ENCODE peak calls at places on chromosomes 3 and 15, in six cellular contexts. D, I, H, M, E and T are unnamed samples.
A peak's percentile ranks its signal among the peaks of the same experiment; 100 is the strongest.

GRCh38 chr15:85825719-85826118 is 31.0 kb upstream of the KLHL25 start:
- DNase-seq in H (no peak), E (no peak), M (no peak), I (peak; percentile 41), D (no peak), T (no peak)

GRCh38 chr3:52782412-52783210 is 5.2 kb downstream of the ITIH1 start:
- DNase-seq in H (no peak), I (no peak), E (no peak), M (no peak), D (no peak), T (no peak)

GRCh38 chr3:188486126-188486525 is 332.2 kb downstream of the LPP start:
- DNase-seq in E (no peak), H (no peak), M (no peak), I (no peak), D (no peak), T (no peak)

GRCh38 chr3:148077318-148077923 is 620.3 kb upstream of the AGTR1 start:
- DNase-seq in I (no peak), M (peak; percentile 48), H (peak; percentile 6), D (no peak), E (no peak), T (no peak)

GRCh38 chr15:43886558-43886957 is 59.8 kb downstream of the WDR76 start:
- DNase-seq in H (no peak), E (peak; percentile 9), D (no peak), I (no peak), M (no peak), T (no peak)

GRCh38 chr3:195823286-195823685 is 11.6 kb upstream of the MUC4 start:
- DNase-seq in D (no peak), M (no peak), H (no peak), E (no peak), I (no peak), T (no peak)

GRCh38 chr15:40258544-40258943 is 19.7 kb downstream of the PAK6 start:
- DNase-seq in H (no peak), D (no peak), I (no peak), E (no peak), M (no peak), T (no peak)

GRCh38 chr3:40649346-40649745 is 124.6 kb downstream of the ZNF621 start:
- DNase-seq in I (no peak), M (no peak), D (no peak), H (no peak), E (no peak), T (no peak)

GRCh38 chr3:29345923-29346322 is 65.1 kb downstream of the RBMS3 start:
- DNase-seq in M (no peak), E (no peak), D (no peak), H (no peak), I (no peak), T (no peak)

GRCh38 chr15:83278191-83278590 is 6.3 kb downstream of the BNC1 start:
- DNase-seq in H (no peak), E (no peak), I (no peak), D (no peak), M (no peak), T (no peak)

GRCh38 chr15:65903296-65904073 is 34.2 kb downstream of the RAB11A start:
- DNase-seq in D (no peak), H (peak; percentile 12), E (no peak), I (no peak), M (no peak), T (no peak)

GRCh38 chr15:93942140-93942808 is 289.1 kb upstream of the MCTP2 start:
- DNase-seq in E (no peak), M (no peak), I (no peak), H (no peak), D (no peak), T (no peak)

GRCh38 chr3:146019508-146019907 is 141.5 kb downstream of the PLOD2 start:
- DNase-seq in H (no peak), D (no peak), M (no peak), E (no peak), I (no peak), T (no peak)

GRCh38 chr15:25691544-25692430 is 171.3 kb downstream of the ATP10A start:
- DNase-seq in M (no peak), I (no peak), E (no peak), H (no peak), D (no peak), T (peak; percentile 0)

GRCh38 chr3:14335774-14336413 is 66.5 kb upstream of the SLC6A6 start:
- DNase-seq in M (no peak), I (no peak), E (no peak), H (no peak), D (no peak), T (no peak)

GRCh38 chr3:43159496-43160255 is 53.8 kb upstream of the POMGNT2 start:
- DNase-seq in H (no peak), M (no peak), I (no peak), D (no peak), E (no peak), T (no peak)

GRCh38 chr3:127062926-127063325 is 80.0 kb downstream of the PLXNA1 start:
- DNase-seq in D (no peak), I (no peak), H (no peak), M (no peak), E (no peak), T (peak; percentile 34)

GRCh38 chr3:31906182-31906581 is 74.9 kb downstream of the OSBPL10 start:
- DNase-seq in E (no peak), I (no peak), D (no peak), H (no peak), M (peak; percentile 50), T (no peak)

GRCh38 chr15:83850015-83850414 is 196.1 kb downstream of the ADAMTSL3 start:
- DNase-seq in D (no peak), E (no peak), H (no peak), M (no peak), I (no peak), T (no peak)

GRCh38 chr15:100167884-100168375 is 173.8 kb downstream of the ADAMTS17 start:
- DNase-seq in H (no peak), M (no peak), E (no peak), I (no peak), D (no peak), T (no peak)

GRCh38 chr3:77489216-77489615 is 449.3 kb downstream of the ROBO2 start:
- DNase-seq in D (no peak), I (no peak), M (no peak), H (no peak), E (no peak), T (no peak)

GRCh38 chr3:37124431-37124830 is 50.0 kb downstream of the LRRFIP2 start:
- DNase-seq in D (no peak), E (no peak), M (no peak), I (no peak), H (no peak), T (no peak)

DNA sequence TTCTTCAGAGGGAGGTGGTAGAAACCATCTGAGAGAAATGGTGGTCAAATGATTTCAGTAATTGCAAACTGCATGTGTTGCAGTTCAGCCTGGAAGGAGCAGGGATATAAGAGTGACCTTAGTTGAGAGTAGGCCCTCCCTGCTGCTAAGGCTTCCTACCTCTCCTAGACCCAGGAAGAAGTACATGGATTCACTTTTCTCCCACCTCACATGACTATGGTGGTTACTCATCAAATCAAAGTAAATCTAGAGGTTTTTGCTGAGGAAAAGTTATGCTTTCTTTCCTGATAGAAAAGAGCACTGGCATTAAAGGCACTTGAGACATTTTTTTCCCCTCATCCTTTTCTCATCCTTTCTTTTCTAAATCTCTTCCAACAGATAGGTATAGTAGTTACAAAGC is 43.2 kb upstream of the LEKR1 start:
- DNase-seq in D (no peak), M (peak; percentile 10), E (no peak), H (no peak), I (no peak), T (no peak)
- H3K4me1 ChIP-seq in D (peaks cover 45% of the 10 kb centered on the region), M (peaks cover 37% of the 10 kb centered on the region), E (no peaks in the 10 kb centered on the region), H (no peaks in the 10 kb centered on the region), I (no peaks in the 10 kb centered on the region), T (no peaks in the 10 kb centered on the region)

GRCh38 chr15:22980189-22981136 is at the start of gene CYFIP1:
- DNase-seq in D (no peak), H (peak; percentile 68), I (peak; percentile 73), E (peak; percentile 86), M (peak; percentile 83), T (peak; percentile 91)
- TF ChIP-seq POLR2A in D (no peak), H (peak; percentile 59), I (no peak), E (peak; percentile 44), M (peak; percentile 53), T (peak; percentile 76)

DNA sequence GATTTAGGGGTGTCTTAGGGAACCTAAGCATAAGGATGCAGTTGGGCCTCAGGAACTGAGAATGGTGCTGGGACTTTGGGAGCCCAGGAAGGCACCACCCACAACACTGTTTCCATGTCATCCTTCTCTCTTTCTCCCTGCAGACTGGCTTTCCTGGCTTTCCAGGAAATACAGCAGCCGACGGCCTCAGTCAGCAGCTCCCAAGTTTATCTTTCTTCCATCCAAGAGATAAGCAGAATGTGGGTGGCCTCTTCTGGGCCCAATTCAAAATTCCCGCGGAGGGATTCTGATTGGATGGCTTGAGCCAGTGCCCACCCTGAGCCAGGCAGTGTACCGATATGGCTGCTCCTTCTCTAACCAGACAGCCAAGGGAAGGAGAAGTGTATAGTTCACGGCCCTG is 4.5 kb upstream of the CLN6 start:
- DNase-seq in H (no peak), D (no peak), E (no peak), I (no peak), M (no peak), T (no peak)
- H3K27me3 ChIP-seq in H (peaks cover 7% of the 10 kb centered on the region), D (peaks cover 41% of the 10 kb centered on the region), E (no peaks in the 10 kb centered on the region), I (no peaks in the 10 kb centered on the region), M (no peaks in the 10 kb centered on the region), T (no peaks in the 10 kb centered on the region)

GRCh38 chr15:89818287-89818686 is 3.6 kb upstream of the ANPEP start:
- DNase-seq in I (no peak), M (peak; percentile 55), H (no peak), E (no peak), D (no peak), T (no peak)

GRCh38 chr15:89822030-89822429 is 7.4 kb upstream of the ANPEP start:
- DNase-seq in E (no peak), I (no peak), M (no peak), D (no peak), H (no peak), T (no peak)

GRCh38 chr15:89822611-89822950 is 7.9 kb upstream of the ANPEP start:
- DNase-seq in I (no peak), H (no peak), E (no peak), M (no peak), D (no peak), T (no peak)

GRCh38 chr15:89822951-89823701 is 8.5 kb upstream of the ANPEP start:
- DNase-seq in I (no peak), D (no peak), H (no peak), M (no peak), E (no peak), T (no peak)

DNA sequence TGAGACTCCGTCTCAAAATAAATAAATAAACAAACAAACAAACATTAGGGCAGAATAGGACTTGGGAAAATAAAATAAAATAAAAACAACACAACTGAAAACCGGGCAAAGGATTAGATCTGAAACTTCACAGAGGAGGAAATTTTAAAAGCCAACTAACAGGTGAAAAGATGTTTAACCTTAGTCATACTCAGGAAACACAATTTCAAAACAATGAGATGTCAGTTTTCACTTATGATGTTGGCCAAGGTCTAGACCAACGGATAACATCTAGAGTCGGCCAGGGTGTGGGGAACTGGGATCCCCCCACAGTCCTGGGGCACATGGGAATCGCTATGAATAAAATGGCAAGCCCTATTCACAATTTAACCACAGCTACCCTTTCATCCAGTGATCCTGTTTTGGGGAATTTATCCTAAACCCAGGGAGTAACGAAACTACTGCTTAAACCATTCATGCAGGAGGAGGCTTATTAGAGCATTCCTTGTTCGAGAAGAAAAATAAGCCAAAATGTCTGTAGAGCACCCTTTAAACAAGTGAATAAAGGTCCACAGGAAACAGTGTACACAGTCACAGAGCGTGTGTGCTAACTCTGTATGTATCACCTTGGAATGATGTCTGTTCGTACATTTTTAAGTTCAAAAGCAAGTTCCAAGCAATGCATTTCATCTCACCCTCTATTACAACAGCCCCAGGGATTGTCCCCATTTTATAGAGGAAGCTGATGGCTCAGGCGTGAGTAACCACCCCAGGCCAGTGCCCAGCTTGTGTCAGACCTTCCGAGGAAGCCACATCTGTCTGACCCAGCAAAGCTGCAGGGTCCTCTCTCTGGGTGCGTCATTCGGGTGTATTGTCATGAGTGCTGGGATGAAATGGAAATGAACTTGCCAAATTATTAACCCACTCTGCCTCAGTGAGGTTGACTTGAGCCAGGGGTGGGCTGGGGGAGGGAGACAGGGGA is 6.3 kb upstream of the ANPEP start:
- DNase-seq in M (peak; percentile 72), E (peak; percentile 35), H (no peak), I (no peak), D (no peak), T (no peak)
- H3K4me1 ChIP-seq in M (peaks cover 34% of the 10 kb centered on the region), E (no peaks in the 10 kb centered on the region), H (peaks cover 55% of the 10 kb centered on the region), I (peaks cover 8% of the 10 kb centered on the region), D (peaks cover 14% of the 10 kb centered on the region), T (no peaks in the 10 kb centered on the region)